ENCODE peak calls at places on chromosome 10, in seven cellular contexts. One of them, this sample, is unnamed. For H3K4me1, the result is how much of the 10 kb centered on the place peaks cover.

GRCh38 chr10:117617664-117618063 is 75.1 kb downstream of the EMX2 start:
- DNase-seq in fibroblast of lung: no peak
- DNase-seq in suprapubic skin: no peak
- DNase-seq in A549: no peak
- DNase-seq in heart left ventricle: no peak
- DNase-seq in PC-3: no peak
- DNase-seq in RWPE2: no peak
- DNase-seq in this sample: no peak

GRCh38 chr10:72186213-72186612 is 29.6 kb upstream of the ANAPC16 start:
- DNase-seq in PC-3: no peak
- DNase-seq in A549: no peak
- DNase-seq in suprapubic skin: no peak
- DNase-seq in fibroblast of lung: peak
- DNase-seq in RWPE2: no peak
- DNase-seq in heart left ventricle: no peak
- DNase-seq in this sample: no peak

GRCh38 chr10:126957111-126957510 is 51.9 kb downstream of the DOCK1 start:
- DNase-seq in A549: no peak
- DNase-seq in heart left ventricle: no peak
- DNase-seq in fibroblast of lung: no peak
- DNase-seq in PC-3: no peak
- DNase-seq in suprapubic skin: no peak
- DNase-seq in RWPE2: no peak
- DNase-seq in this sample: no peak

GRCh38 chr10:47042815-47043750 is 131.9 kb downstream of the PTPN20 start:
- DNase-seq in heart left ventricle: no peak
- DNase-seq in suprapubic skin: no peak
- DNase-seq in fibroblast of lung: no peak
- DNase-seq in A549: no peak
- DNase-seq in PC-3: no peak
- DNase-seq in RWPE2: no peak
- DNase-seq in this sample: peak

GRCh38 chr10:119281581-119282071 is 74.3 kb downstream of the GRK5 start:
- DNase-seq in RWPE2: no peak
- DNase-seq in suprapubic skin: no peak
- DNase-seq in A549: no peak
- DNase-seq in fibroblast of lung: peak
- DNase-seq in heart left ventricle: peak
- DNase-seq in PC-3: no peak
- DNase-seq in this sample: peak

GRCh38 chr10:23702977-23703414 is 264.1 kb downstream of the OTUD1 start:
- DNase-seq in fibroblast of lung: peak
- DNase-seq in heart left ventricle: peak
- DNase-seq in A549: peak
- DNase-seq in suprapubic skin: no peak
- DNase-seq in PC-3: peak
- DNase-seq in RWPE2: no peak
- DNase-seq in this sample: no peak

GRCh38 chr10:46553238-46554049 is 3.0 kb downstream of the GPRIN2 start:
- DNase-seq in A549: no peak
- DNase-seq in fibroblast of lung: no peak
- DNase-seq in suprapubic skin: peak
- DNase-seq in RWPE2: peak
- DNase-seq in PC-3: no peak
- DNase-seq in heart left ventricle: peak
- DNase-seq in this sample: peak

GRCh38 chr10:47348138-47348651 is at the start of gene RBP3:
- DNase-seq in fibroblast of lung: no peak
- DNase-seq in heart left ventricle: no peak
- DNase-seq in suprapubic skin: peak
- DNase-seq in PC-3: no peak
- DNase-seq in RWPE2: no peak
- DNase-seq in A549: no peak
- DNase-seq in this sample: peak

GRCh38 chr10:118447478-118447877 is 105.4 kb upstream of the FAM204A start:
- DNase-seq in A549: no peak
- DNase-seq in heart left ventricle: no peak
- DNase-seq in fibroblast of lung: peak
- DNase-seq in RWPE2: peak
- DNase-seq in suprapubic skin: peak
- DNase-seq in PC-3: peak
- DNase-seq in this sample: peak

GRCh38 chr10:133325392-133325760 is 11.3 kb downstream of the CALY start:
- DNase-seq in PC-3: no peak
- DNase-seq in fibroblast of lung: no peak
- DNase-seq in RWPE2: no peak
- DNase-seq in A549: no peak
- DNase-seq in heart left ventricle: no peak
- DNase-seq in suprapubic skin: no peak
- DNase-seq in this sample: no peak

GRCh38 chr10:21810582-21811244 is 192.8 kb downstream of the DNAJC1 start:
- DNase-seq in suprapubic skin: no peak
- DNase-seq in PC-3: no peak
- DNase-seq in heart left ventricle: no peak
- DNase-seq in fibroblast of lung: peak
- DNase-seq in RWPE2: no peak
- DNase-seq in A549: no peak
- DNase-seq in this sample: no peak

GRCh38 chr10:49360271-49361177 is 35.4 kb downstream of the DRGX start:
- DNase-seq in suprapubic skin: no peak
- DNase-seq in A549: no peak
- DNase-seq in PC-3: no peak
- DNase-seq in RWPE2: no peak
- DNase-seq in heart left ventricle: peak
- DNase-seq in fibroblast of lung: no peak
- DNase-seq in this sample: no peak

GRCh38 chr10:31756131-31757119 is 172.2 kb downstream of the ARHGAP12 start:
- DNase-seq in suprapubic skin: no peak
- DNase-seq in fibroblast of lung: no peak
- DNase-seq in A549: no peak
- DNase-seq in PC-3: no peak
- DNase-seq in heart left ventricle: no peak
- DNase-seq in RWPE2: no peak
- DNase-seq in this sample: no peak

GRCh38 chr10:77774940-77775391 is 137.4 kb upstream of the KCNMA1 start:
- DNase-seq in suprapubic skin: no peak
- DNase-seq in A549: no peak
- DNase-seq in fibroblast of lung: peak
- DNase-seq in PC-3: no peak
- DNase-seq in heart left ventricle: no peak
- DNase-seq in RWPE2: no peak
- DNase-seq in this sample: no peak

GRCh38 chr10:120208488-120208887 is 248.5 kb upstream of the PLPP4 start:
- DNase-seq in RWPE2: no peak
- DNase-seq in fibroblast of lung: no peak
- DNase-seq in A549: no peak
- DNase-seq in PC-3: peak
- DNase-seq in suprapubic skin: no peak
- DNase-seq in heart left ventricle: no peak
- DNase-seq in this sample: no peak

GRCh38 chr10:103278424-103278823 is 1.5 kb downstream of the INA start:
- DNase-seq in heart left ventricle: no peak
- DNase-seq in PC-3: no peak
- DNase-seq in A549: no peak
- DNase-seq in RWPE2: no peak
- DNase-seq in fibroblast of lung: no peak
- DNase-seq in suprapubic skin: no peak
- DNase-seq in this sample: no peak

GRCh38 chr10:103277713-103278299 is 868 bp downstream of the INA start:
- DNase-seq in RWPE2: no peak
- DNase-seq in heart left ventricle: no peak
- DNase-seq in A549: no peak
- DNase-seq in suprapubic skin: no peak
- DNase-seq in fibroblast of lung: no peak
- DNase-seq in PC-3: no peak
- DNase-seq in this sample: no peak

GRCh38 chr10:103278862-103279298 is 1.9 kb downstream of the INA start:
- DNase-seq in A549: no peak
- DNase-seq in heart left ventricle: peak
- DNase-seq in RWPE2: no peak
- DNase-seq in suprapubic skin: no peak
- DNase-seq in PC-3: peak
- DNase-seq in fibroblast of lung: peak
- DNase-seq in this sample: peak

GRCh38 chr10:103276251-103276936 is 544 bp upstream of the INA start:
- DNase-seq in suprapubic skin: no peak
- DNase-seq in fibroblast of lung: no peak
- DNase-seq in PC-3: no peak
- DNase-seq in heart left ventricle: no peak
- DNase-seq in RWPE2: no peak
- DNase-seq in A549: no peak
- DNase-seq in this sample: no peak

GRCh38 chr10:103276941-103277712 is at the start of gene INA:
- DNase-seq in suprapubic skin: no peak
- DNase-seq in heart left ventricle: no peak
- DNase-seq in RWPE2: no peak
- DNase-seq in A549: peak
- DNase-seq in PC-3: no peak
- DNase-seq in fibroblast of lung: peak
- DNase-seq in this sample: no peak
- TF ChIP-seq CTCF in suprapubic skin: no peak
- TF ChIP-seq CTCF in heart left ventricle: no peak
- TF ChIP-seq CTCF in RWPE2: peak
- TF ChIP-seq CTCF in A549: peak
- TF ChIP-seq CTCF in PC-3: no peak
- TF ChIP-seq CTCF in fibroblast of lung: no peak
- TF ChIP-seq CTCF in this sample: no peak

DNA sequence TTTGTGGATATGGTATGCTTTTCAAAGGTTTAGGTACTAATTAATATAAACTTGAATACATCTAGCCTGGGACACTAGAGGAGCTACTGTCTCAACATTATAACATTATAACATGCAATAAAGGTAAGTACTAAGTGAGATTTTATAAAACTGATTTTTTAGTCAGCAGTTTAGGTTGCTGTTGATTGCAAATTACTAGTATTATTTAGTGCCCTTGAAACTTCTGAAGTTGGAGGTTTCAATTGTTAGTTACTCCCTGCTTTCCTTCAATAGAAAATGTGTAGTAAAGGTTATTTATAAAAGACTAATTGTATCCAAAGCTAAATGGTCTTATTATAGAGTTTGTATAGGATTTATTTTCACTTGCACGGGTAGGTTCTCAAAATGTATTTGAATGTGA is 95.2 kb downstream of the POLL start:
- DNase-seq in heart left ventricle: no peak
- DNase-seq in A549: no peak
- DNase-seq in PC-3: no peak
- DNase-seq in RWPE2: no peak
- DNase-seq in suprapubic skin: no peak
- DNase-seq in fibroblast of lung: no peak
- DNase-seq in this sample: no peak
- H3K4me1 ChIP-seq in heart left ventricle: under half
- H3K4me1 ChIP-seq in A549: under half
- H3K4me1 ChIP-seq in PC-3: under half
- H3K4me1 ChIP-seq in RWPE2: under half
- H3K4me1 ChIP-seq in suprapubic skin: under half
- H3K4me1 ChIP-seq in fibroblast of lung: under half
- H3K4me1 ChIP-seq in this sample: under half

GRCh38 chr10:70085975-70086613 is 33.4 kb downstream of the MACROH2A2 start:
- DNase-seq in RWPE2: no peak
- DNase-seq in PC-3: no peak
- DNase-seq in heart left ventricle: no peak
- DNase-seq in suprapubic skin: no peak
- DNase-seq in A549: no peak
- DNase-seq in fibroblast of lung: no peak
- DNase-seq in this sample: no peak

GRCh38 chr10:70090951-70091350 is 38.3 kb downstream of the MACROH2A2 start:
- DNase-seq in PC-3: no peak
- DNase-seq in RWPE2: no peak
- DNase-seq in suprapubic skin: no peak
- DNase-seq in fibroblast of lung: no peak
- DNase-seq in A549: no peak
- DNase-seq in heart left ventricle: no peak
- DNase-seq in this sample: no peak

GRCh38 chr10:70084189-70084588 is 31.5 kb downstream of the MACROH2A2 start:
- DNase-seq in fibroblast of lung: no peak
- DNase-seq in A549: no peak
- DNase-seq in suprapubic skin: no peak
- DNase-seq in PC-3: peak
- DNase-seq in heart left ventricle: no peak
- DNase-seq in RWPE2: no peak
- DNase-seq in this sample: no peak

GRCh38 chr10:70088299-70088698 is 35.7 kb downstream of the MACROH2A2 start:
- DNase-seq in PC-3: no peak
- DNase-seq in suprapubic skin: no peak
- DNase-seq in A549: no peak
- DNase-seq in heart left ventricle: no peak
- DNase-seq in RWPE2: no peak
- DNase-seq in fibroblast of lung: no peak
- DNase-seq in this sample: no peak

DNA sequence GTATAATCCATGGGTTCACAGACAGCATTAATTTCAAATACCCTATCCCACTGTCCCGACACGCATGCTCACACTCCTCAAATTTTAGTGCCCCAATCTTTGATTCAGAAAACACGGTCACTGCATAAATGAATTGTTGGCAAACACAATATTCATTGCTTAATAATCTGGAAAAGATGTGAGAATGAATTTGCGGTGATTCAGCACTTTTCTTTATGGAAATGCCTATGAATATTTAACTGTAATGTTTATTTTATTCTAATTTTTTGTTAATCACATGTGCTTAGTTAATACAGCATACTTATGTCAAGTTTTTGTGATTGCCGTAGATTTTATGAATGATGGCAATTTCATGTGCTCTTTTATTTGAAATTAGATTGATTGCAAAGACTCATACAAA is 35.0 kb downstream of the MACROH2A2 start:
- DNase-seq in PC-3: no peak
- DNase-seq in RWPE2: no peak
- DNase-seq in fibroblast of lung: no peak
- DNase-seq in heart left ventricle: no peak
- DNase-seq in suprapubic skin: no peak
- DNase-seq in A549: no peak
- DNase-seq in this sample: no peak
- TF ChIP-seq CTCF in PC-3: no peak
- TF ChIP-seq CTCF in RWPE2: no peak
- TF ChIP-seq CTCF in fibroblast of lung: no peak
- TF ChIP-seq CTCF in heart left ventricle: no peak
- TF ChIP-seq CTCF in suprapubic skin: no peak
- TF ChIP-seq CTCF in A549: no peak
- TF ChIP-seq CTCF in this sample: no peak

GRCh38 chr10:101226506-101226887 is 2.8 kb downstream of the LBX1 start:
- DNase-seq in RWPE2: no peak
- DNase-seq in fibroblast of lung: no peak
- DNase-seq in PC-3: no peak
- DNase-seq in A549: no peak
- DNase-seq in heart left ventricle: no peak
- DNase-seq in suprapubic skin: no peak
- DNase-seq in this sample: no peak

GRCh38 chr10:101228682-101229274 is 485 bp downstream of the LBX1 start:
- DNase-seq in suprapubic skin: no peak
- DNase-seq in A549: peak
- DNase-seq in RWPE2: no peak
- DNase-seq in heart left ventricle: no peak
- DNase-seq in PC-3: no peak
- DNase-seq in fibroblast of lung: no peak
- DNase-seq in this sample: peak

GRCh38 chr10:101229275-101230184 is at the start of gene LBX1:
- DNase-seq in RWPE2: no peak
- DNase-seq in A549: no peak
- DNase-seq in suprapubic skin: no peak
- DNase-seq in PC-3: no peak
- DNase-seq in fibroblast of lung: no peak
- DNase-seq in heart left ventricle: no peak
- DNase-seq in this sample: peak

GRCh38 chr10:101226888-101227736 is 2.2 kb downstream of the LBX1 start:
- DNase-seq in PC-3: no peak
- DNase-seq in heart left ventricle: no peak
- DNase-seq in RWPE2: no peak
- DNase-seq in A549: no peak
- DNase-seq in fibroblast of lung: no peak
- DNase-seq in suprapubic skin: no peak
- DNase-seq in this sample: no peak

GRCh38 chr10:101227765-101228681 is 1.2 kb downstream of the LBX1 start:
- DNase-seq in fibroblast of lung: no peak
- DNase-seq in A549: peak
- DNase-seq in suprapubic skin: no peak
- DNase-seq in RWPE2: no peak
- DNase-seq in heart left ventricle: no peak
- DNase-seq in PC-3: no peak
- DNase-seq in this sample: peak
- H3K4me1 ChIP-seq in fibroblast of lung: under half
- H3K4me1 ChIP-seq in A549: under half
- H3K4me1 ChIP-seq in suprapubic skin: half or more
- H3K4me1 ChIP-seq in RWPE2: under half
- H3K4me1 ChIP-seq in heart left ventricle: under half
- H3K4me1 ChIP-seq in PC-3: under half
- H3K4me1 ChIP-seq in this sample: under half

This sample was measured in psoas muscle.